ENCODE peak calls at places on chromosomes 4 and X, in six cellular contexts. G is suprapubic skin; E is WERI-Rb-1; S is cardiac fibroblast; A is body of pancreas; T is stimulated activated naive B cell treated with anti-CD40 and anti-IgM and Interleukin-4, amounts not matched to agents 10 μg/mL and 1 μg/mL and 100 μg/mL, for 72 hours. W is an unnamed sample.

GRCh38 chrX:123084797-123085196 is 99.3 kb upstream of the GRIA3 start:
- DNase-seq in A (no peak), T (no peak), S (peak; percentile 87), E (no peak), G (no peak), W (no peak)

GRCh38 chrX:46649421-46650260 is 76.1 kb downstream of the CHST7 start:
- DNase-seq in T (no peak), A (peak; percentile 21), E (no peak), G (no peak), S (peak; percentile 53), W (peak; percentile 70)

GRCh38 chr4:145061325-145061920 is 36.6 kb downstream of the ANAPC10 start:
- DNase-seq in G (no peak), A (no peak), T (no peak), E (no peak), S (peak; percentile 82), W (peak; percentile 75)

GRCh38 chr4:30714408-30715031 is 5.6 kb upstream of the PCDH7 start:
- DNase-seq in E (peak; percentile 62), A (peak; percentile 58), T (no peak), G (no peak), S (peak; percentile 72), W (peak; percentile 62)

GRCh38 chr4:184506527-184507121 is 32.3 kb upstream of the IRF2 start:
- DNase-seq in E (peak; percentile 20), A (peak; percentile 13), G (no peak), T (peak; percentile 80), S (peak; percentile 4), W (peak; percentile 6)

GRCh38 chr4:76504613-76505465 is 69.8 kb downstream of the SHROOM3 start:
- DNase-seq in E (no peak), A (no peak), S (peak; percentile 79), T (no peak), G (no peak), W (peak; percentile 81)

GRCh38 chr4:102438873-102439614 is 62.1 kb upstream of the NFKB1 start:
- DNase-seq in A (no peak), E (no peak), T (no peak), G (no peak), S (peak; percentile 99), W (peak; percentile 60)

GRCh38 chr4:8112672-8113071 is 45.9 kb downstream of the ABLIM2 start:
- DNase-seq in A (peak; percentile 41), G (no peak), E (no peak), T (no peak), S (no peak), W (no peak)

GRCh38 chr4:104571341-104571740 is 76.6 kb upstream of the CXXC4 start:
- DNase-seq in S (no peak), A (no peak), T (no peak), G (no peak), E (no peak), W (no peak)

GRCh38 chr4:89539374-89539773 is 231.8 kb upstream of the GPRIN3 start:
- DNase-seq in G (no peak), S (peak; percentile 77), T (no peak), E (no peak), A (no peak), W (no peak)

GRCh38 chr4:32562010-32562409 is 1841.8 kb downstream of the PCDH7 start:
- DNase-seq in G (no peak), T (no peak), E (peak; percentile 27), A (no peak), S (no peak), W (no peak)

GRCh38 chrX:136735604-136736003 is 45.1 kb downstream of the ARHGEF6 start:
- DNase-seq in S (peak; percentile 4), E (no peak), A (no peak), G (no peak), T (no peak), W (no peak)

GRCh38 chr4:18057821-18058533 is 36.4 kb upstream of the LCORL start:
- DNase-seq in S (no peak), E (no peak), A (no peak), G (no peak), T (no peak), W (no peak)

GRCh38 chr4:150746156-150746555 is 164.2 kb downstream of the MAB21L2 start:
- DNase-seq in E (no peak), G (no peak), S (peak; percentile 70), A (no peak), T (no peak), W (no peak)

GRCh38 chr4:68576272-68577100 is at the start of gene UGT2B17:
- DNase-seq in E (no peak), G (no peak), S (no peak), T (peak; percentile 53), A (no peak), W (peak; percentile 72)

GRCh38 chr4:6773106-6773505 is 9.4 kb upstream of the KIAA0232 start:
- DNase-seq in A (no peak), S (no peak), E (no peak), G (no peak), T (no peak), W (peak; percentile 59)

GRCh38 chr4:15238720-15239119 is 189.1 kb upstream of the C1QTNF7 start:
- DNase-seq in A (no peak), G (no peak), T (no peak), E (peak; percentile 58), S (peak; percentile 75), W (peak; percentile 24)

GRCh38 chr4:3707423-3708102 is 58.6 kb upstream of the ADRA2C start:
- DNase-seq in E (no peak), G (peak; percentile 31), S (no peak), T (no peak), A (no peak), W (peak; percentile 86)

GRCh38 chr4:172202480-172203076 is 389.4 kb downstream of the GALNTL6 start:
- DNase-seq in G (no peak), S (peak; percentile 36), T (no peak), E (peak; percentile 36), A (no peak), W (no peak)

GRCh38 chr4:5979981-5980380 is 38.2 kb downstream of the C4orf50 start:
- DNase-seq in S (peak; percentile 16), E (peak; percentile 91), A (peak; percentile 23), G (no peak), T (no peak), W (peak; percentile 71)

GRCh38 chrX:41481264-41482109 is 34.3 kb downstream of the NYX start:
- DNase-seq in A (no peak), E (peak; percentile 47), T (no peak), S (peak; percentile 26), G (no peak), W (peak; percentile 7)

GRCh38 chrX:16797358-16797757 is 11.1 kb downstream of the TXLNG start:
- DNase-seq in S (no peak), T (no peak), E (no peak), A (no peak), G (no peak), W (no peak)

GRCh38 chrX:46547857-46548256 is 2.6 kb upstream of the ZNF674 start:
- DNase-seq in E (no peak), S (peak; percentile 74), G (no peak), T (no peak), A (no peak), W (no peak)

W was measured in SJCRH30.